ENCODE peak calls at places on chromosomes 4 and X, in five cellular contexts. I is esophagus squamous epithelium, M is SK-N-SH, X is prostate gland, L is upper lobe of right lung. C is an unnamed sample. For H3K27me3, the result is how much of the 10 kb centered on the place peaks cover.

GRCh38 chr4:79563218-79563617 is 155.2 kb upstream of the GK2 start:
- DNase-seq in I (no peak), M (no peak), X (no peak), L (no peak), C (no peak)

GRCh38 chrX:122115604-122116003 is 1068.2 kb downstream of the GLUD2 start:
- DNase-seq in I (no peak), M (no peak), X (no peak), L (no peak), C (no peak)

GRCh38 chrX:77174680-77175336 is 272.4 kb upstream of the FGF16 start:
- DNase-seq in I (no peak), M (no peak), X (no peak), L (no peak), C (no peak)

GRCh38 chr4:147110968-147111367 is 165.3 kb upstream of the TTC29 start:
- DNase-seq in I (no peak), M (peak), X (no peak), L (no peak), C (no peak)

GRCh38 chrX:9940397-9940796 is 26.8 kb upstream of the CLDN34 start:
- DNase-seq in I (no peak), M (no peak), X (no peak), L (no peak), C (no peak)

GRCh38 chr4:151960449-151961246 is 199.8 kb upstream of the GATB start:
- DNase-seq in I (no peak), M (no peak), X (no peak), L (no peak), C (no peak)

GRCh38 chr4:86894465-86894864 is 2.2 kb upstream of the C4orf36 start:
- DNase-seq in I (no peak), M (no peak), X (no peak), L (no peak), C (no peak)

GRCh38 chr4:152063301-152064235 is 302.8 kb upstream of the GATB start:
- DNase-seq in I (no peak), M (peak), X (no peak), L (no peak), C (no peak)

GRCh38 chr4:177367336-177367735 is 57.7 kb downstream of the NEIL3 start:
- DNase-seq in I (no peak), M (no peak), X (no peak), L (no peak), C (no peak)
- TF ChIP-seq CTCF in I (no peak), M (no peak), X (no peak), L (no peak), C (no peak)

DNA sequence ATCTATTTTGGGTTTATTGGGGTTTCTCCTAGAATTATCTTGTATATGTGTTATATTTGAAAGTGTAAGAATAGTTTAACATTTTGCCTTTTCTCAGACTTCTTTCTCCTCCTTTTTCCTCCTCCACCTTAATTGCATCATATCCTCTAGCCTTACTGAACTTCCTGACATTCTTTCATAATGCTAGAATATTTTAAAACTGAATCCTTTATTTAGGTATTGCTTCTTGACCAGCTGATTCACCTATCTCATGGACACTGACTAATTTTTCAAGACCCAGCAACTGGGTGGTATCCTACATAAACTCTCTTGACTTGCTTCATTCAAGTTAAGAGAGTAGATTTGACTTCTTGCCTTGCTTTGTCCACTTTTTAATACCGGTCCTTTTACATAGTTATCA is 1508.9 kb downstream of the STIM2 start:
- DNase-seq in I (no peak), M (no peak), X (no peak), L (no peak), C (no peak)
- H3K27ac ChIP-seq in I (no peak), M (no peak), X (no peak), L (no peak), C (no peak)

GRCh38 chr4:56843421-56843899 is 22.0 kb upstream of the SPINK2 start:
- DNase-seq in I (no peak), M (no peak), X (no peak), L (no peak), C (peak)
- H3K27me3 ChIP-seq in I (under half), M (under half), X (under half), L (under half), C (under half)

DNA sequence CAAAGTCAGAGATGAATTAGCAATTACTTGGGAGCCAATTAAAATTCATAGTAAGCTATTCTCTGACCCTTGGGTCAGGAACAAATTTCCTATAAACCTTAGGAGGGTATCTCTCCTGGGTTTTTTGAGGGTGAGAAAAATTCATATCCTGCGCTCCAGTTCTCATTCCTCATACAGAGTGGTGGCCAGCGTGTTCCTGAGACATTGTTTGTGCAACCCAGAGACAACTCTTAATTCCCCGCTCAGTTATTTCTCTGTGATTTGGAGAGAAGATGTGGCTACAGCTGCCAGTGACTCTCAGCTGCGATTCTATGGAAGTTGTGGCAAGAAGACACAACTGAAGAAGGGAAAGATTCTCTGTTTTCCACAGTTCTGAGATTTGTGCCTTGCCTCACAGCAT is 37.9 kb upstream of the CBR4 start:
- DNase-seq in I (no peak), M (no peak), X (no peak), L (no peak), C (no peak)
- TF ChIP-seq CTCF in I (no peak), M (no peak), X (no peak), L (no peak), C (no peak)

DNA sequence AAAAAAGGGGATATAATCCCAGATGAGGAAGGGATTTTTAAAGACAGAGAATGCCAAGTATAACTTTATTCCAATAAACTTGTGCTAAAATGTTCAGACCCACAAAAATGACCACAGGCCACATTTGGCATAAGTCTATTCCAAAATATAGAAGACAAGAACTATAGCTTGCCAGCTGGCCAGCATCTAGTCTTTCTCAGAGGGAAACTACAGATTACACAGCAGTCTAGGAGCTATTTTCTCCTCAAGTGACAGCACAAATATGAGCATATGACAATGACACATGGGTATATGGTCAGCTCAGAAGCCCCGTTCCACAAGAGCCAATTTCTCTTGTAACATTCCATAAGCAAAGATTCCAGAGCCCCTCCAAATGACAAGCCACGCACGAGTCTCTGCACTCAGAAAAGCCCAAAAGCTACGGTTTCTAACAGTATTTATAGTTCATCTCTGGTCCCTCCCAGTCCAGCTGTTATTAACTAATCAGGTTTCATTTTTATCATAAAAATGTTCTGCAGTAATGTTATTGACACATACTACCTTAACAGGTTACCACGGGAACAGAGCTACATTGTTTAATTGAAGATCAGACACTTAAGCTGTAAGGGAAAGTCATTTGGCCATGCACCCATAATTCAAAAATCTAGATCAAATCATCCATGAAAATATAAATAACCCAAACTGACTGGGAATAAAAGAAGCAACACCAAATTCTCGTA is 70.3 kb downstream of the RAB28 start:
- DNase-seq in I (no peak), M (no peak), X (no peak), L (no peak), C (no peak)
- H3K27ac ChIP-seq in I (no peak), M (no peak), X (no peak), L (no peak), C (no peak)

GRCh38 chr4:73416423-73417087 is 12.5 kb downstream of the ALB start:
- DNase-seq in I (no peak), M (no peak), X (no peak), L (no peak), C (no peak)

GRCh38 chr4:73417973-73418372 is 13.9 kb downstream of the ALB start:
- DNase-seq in I (no peak), M (no peak), X (no peak), L (no peak), C (no peak)

GRCh38 chr4:73414936-73415271 is 10.8 kb downstream of the ALB start:
- DNase-seq in I (no peak), M (no peak), X (no peak), L (no peak), C (no peak)

GRCh38 chr4:73417342-73417741 is 13.3 kb downstream of the ALB start:
- DNase-seq in I (no peak), M (no peak), X (no peak), L (no peak), C (no peak)

GRCh38 chr4:73415807-73416238 is 11.7 kb downstream of the ALB start:
- DNase-seq in I (no peak), M (no peak), X (no peak), L (no peak), C (no peak)
- H3K27me3 ChIP-seq in I (under half), M (under half), X (under half), L (under half), C (under half)

GRCh38 chr4:16521156-16521915 is 295.1 kb upstream of the TAPT1 start:
- DNase-seq in I (no peak), M (no peak), X (no peak), L (no peak), C (no peak)

GRCh38 chr4:16513876-16514275 is 287.6 kb upstream of the TAPT1 start:
- DNase-seq in I (no peak), M (no peak), X (no peak), L (no peak), C (no peak)

GRCh38 chr4:16516796-16517413 is 290.6 kb upstream of the TAPT1 start:
- DNase-seq in I (no peak), M (peak), X (peak), L (no peak), C (no peak)
- TF ChIP-seq CTCF in I (no peak), M (peak), X (peak), L (peak), C (peak)

DNA sequence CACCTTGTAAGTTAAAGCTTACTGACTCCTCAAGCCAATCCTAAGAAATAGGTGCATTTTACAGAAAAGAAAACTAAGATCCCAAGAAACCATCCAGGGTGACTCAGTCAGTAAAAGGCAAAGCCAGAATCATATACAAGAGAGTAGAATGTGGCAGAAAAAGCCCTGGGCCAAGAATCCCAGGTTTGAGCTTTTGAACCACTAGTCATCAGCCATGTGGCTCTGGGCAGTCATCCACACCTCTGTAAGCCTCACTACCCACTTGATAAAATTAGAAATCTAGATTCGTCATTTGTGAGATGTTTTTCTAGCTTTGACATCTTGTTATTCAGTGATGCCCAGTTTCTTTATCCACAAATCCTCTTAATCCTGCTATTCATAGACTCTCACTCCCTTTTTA is 122.2 kb upstream of the PDE5A start:
- DNase-seq in I (no peak), M (no peak), X (no peak), L (no peak), C (no peak)
- H3K27ac ChIP-seq in I (peak), M (no peak), X (no peak), L (no peak), C (no peak)

C was measured in lower lobe of right lung.